ENCODE peak calls at places on chromosomes 2 and 18, in seven cellular contexts. One of them, this sample, is unnamed.

GRCh38 chr2:55097462-55098410 is 47.5 kb upstream of the RTN4 start:
- DNase-seq in mesendoderm: no peak
- DNase-seq in AG04449: no peak
- DNase-seq in stomach: no peak
- DNase-seq in Peyer's patch: no peak
- DNase-seq in IMR-90: no peak
- DNase-seq in left ventricle myocardium inferior: no peak
- DNase-seq in this sample: no peak

GRCh38 chr2:222734690-222735014 is 63.2 kb downstream of the MOGAT1 start:
- DNase-seq in mesendoderm: no peak
- DNase-seq in AG04449: no peak
- DNase-seq in stomach: no peak
- DNase-seq in Peyer's patch: no peak
- DNase-seq in IMR-90: no peak
- DNase-seq in left ventricle myocardium inferior: no peak
- DNase-seq in this sample: no peak

GRCh38 chr2:2013476-2013875 is 269.2 kb upstream of the PXDN start:
- DNase-seq in mesendoderm: no peak
- DNase-seq in AG04449: no peak
- DNase-seq in stomach: no peak
- DNase-seq in Peyer's patch: no peak
- DNase-seq in IMR-90: no peak
- DNase-seq in left ventricle myocardium inferior: no peak
- DNase-seq in this sample: no peak

GRCh38 chr2:20326163-20326780 is 24.4 kb downstream of the PUM2 start:
- DNase-seq in mesendoderm: peak; percentile 78
- DNase-seq in AG04449: no peak
- DNase-seq in stomach: peak; percentile 61
- DNase-seq in Peyer's patch: no peak
- DNase-seq in IMR-90: peak; percentile 68
- DNase-seq in left ventricle myocardium inferior: no peak
- DNase-seq in this sample: no peak

GRCh38 chr2:54306561-54306960 is 50.5 kb upstream of the TSPYL6 start:
- DNase-seq in mesendoderm: no peak
- DNase-seq in AG04449: no peak
- DNase-seq in stomach: no peak
- DNase-seq in Peyer's patch: no peak
- DNase-seq in IMR-90: peak; percentile 64
- DNase-seq in left ventricle myocardium inferior: no peak
- DNase-seq in this sample: no peak

GRCh38 chr2:84946204-84947009 is 24.6 kb upstream of the KCMF1 start:
- DNase-seq in mesendoderm: no peak
- DNase-seq in AG04449: no peak
- DNase-seq in stomach: peak; percentile 57
- DNase-seq in Peyer's patch: peak; percentile 83
- DNase-seq in IMR-90: peak; percentile 91
- DNase-seq in left ventricle myocardium inferior: no peak
- DNase-seq in this sample: peak; percentile 74

GRCh38 chr2:176080540-176081355 is 3.0 kb downstream of the EVX2 start:
- DNase-seq in mesendoderm: peak; percentile 31
- DNase-seq in AG04449: no peak
- DNase-seq in stomach: no peak
- DNase-seq in Peyer's patch: peak; percentile 64
- DNase-seq in IMR-90: no peak
- DNase-seq in left ventricle myocardium inferior: no peak
- DNase-seq in this sample: no peak

GRCh38 chr2:48249631-48250473 is 280.1 kb upstream of the STON1 start:
- DNase-seq in mesendoderm: no peak
- DNase-seq in AG04449: no peak
- DNase-seq in stomach: no peak
- DNase-seq in Peyer's patch: no peak
- DNase-seq in IMR-90: peak; percentile 64
- DNase-seq in left ventricle myocardium inferior: no peak
- DNase-seq in this sample: no peak

GRCh38 chr18:65439184-65439583 is 311.6 kb upstream of the CDH7 start:
- DNase-seq in mesendoderm: peak; percentile 17
- DNase-seq in AG04449: no peak
- DNase-seq in stomach: no peak
- DNase-seq in Peyer's patch: no peak
- DNase-seq in IMR-90: no peak
- DNase-seq in left ventricle myocardium inferior: no peak
- DNase-seq in this sample: no peak

GRCh38 chr2:21037671-21038108 is 6.2 kb downstream of the APOB start:
- DNase-seq in mesendoderm: no peak
- DNase-seq in AG04449: no peak
- DNase-seq in stomach: no peak
- DNase-seq in Peyer's patch: no peak
- DNase-seq in IMR-90: no peak
- DNase-seq in left ventricle myocardium inferior: no peak
- DNase-seq in this sample: no peak

GRCh38 chr18:25805323-25805722 is 285.1 kb downstream of the SS18 start:
- DNase-seq in mesendoderm: no peak
- DNase-seq in AG04449: peak; percentile 83
- DNase-seq in stomach: no peak
- DNase-seq in Peyer's patch: no peak
- DNase-seq in IMR-90: peak; percentile 89
- DNase-seq in left ventricle myocardium inferior: no peak
- DNase-seq in this sample: peak; percentile 97

GRCh38 chr2:58202409-58202808 is 38.7 kb downstream of the FANCL start:
- DNase-seq in mesendoderm: no peak
- DNase-seq in AG04449: no peak
- DNase-seq in stomach: no peak
- DNase-seq in Peyer's patch: no peak
- DNase-seq in IMR-90: no peak
- DNase-seq in left ventricle myocardium inferior: no peak
- DNase-seq in this sample: no peak

GRCh38 chr18:59273936-59274928 is 978 bp upstream of the RAX start:
- DNase-seq in mesendoderm: peak; percentile 37
- DNase-seq in AG04449: no peak
- DNase-seq in stomach: no peak
- DNase-seq in Peyer's patch: no peak
- DNase-seq in IMR-90: no peak
- DNase-seq in left ventricle myocardium inferior: no peak
- DNase-seq in this sample: no peak

GRCh38 chr2:43230481-43230880 is 4.1 kb upstream of the ZFP36L2 start:
- DNase-seq in mesendoderm: peak; percentile 74
- DNase-seq in AG04449: no peak
- DNase-seq in stomach: no peak
- DNase-seq in Peyer's patch: no peak
- DNase-seq in IMR-90: no peak
- DNase-seq in left ventricle myocardium inferior: no peak
- DNase-seq in this sample: no peak

GRCh38 chr2:55419514-55420243 is at the start of gene CCDC88A:
- DNase-seq in mesendoderm: peak; percentile 99
- DNase-seq in AG04449: peak; percentile 89
- DNase-seq in stomach: peak; percentile 92
- DNase-seq in Peyer's patch: peak; percentile 87
- DNase-seq in IMR-90: peak; percentile 97
- DNase-seq in left ventricle myocardium inferior: peak; percentile 98
- DNase-seq in this sample: peak; percentile 73

GRCh38 chr2:54454548-54454921 is 1.6 kb upstream of the SPTBN1 start:
- DNase-seq in mesendoderm: no peak
- DNase-seq in AG04449: no peak
- DNase-seq in stomach: no peak
- DNase-seq in Peyer's patch: no peak
- DNase-seq in IMR-90: no peak
- DNase-seq in left ventricle myocardium inferior: no peak
- DNase-seq in this sample: no peak

GRCh38 chr2:207871911-207872310 is 102.2 kb upstream of the FZD5 start:
- DNase-seq in mesendoderm: no peak
- DNase-seq in AG04449: no peak
- DNase-seq in stomach: no peak
- DNase-seq in Peyer's patch: no peak
- DNase-seq in IMR-90: no peak
- DNase-seq in left ventricle myocardium inferior: no peak
- DNase-seq in this sample: no peak

GRCh38 chr2:222294996-222295367 is 3.8 kb downstream of the PAX3 start:
- DNase-seq in mesendoderm: no peak
- DNase-seq in AG04449: no peak
- DNase-seq in stomach: no peak
- DNase-seq in Peyer's patch: no peak
- DNase-seq in IMR-90: no peak
- DNase-seq in left ventricle myocardium inferior: no peak
- DNase-seq in this sample: no peak

GRCh38 chr2:62705859-62706720 is 577 bp downstream of the EHBP1 start:
- DNase-seq in mesendoderm: peak; percentile 78
- DNase-seq in AG04449: no peak
- DNase-seq in stomach: peak; percentile 49
- DNase-seq in Peyer's patch: peak; percentile 80
- DNase-seq in IMR-90: peak; percentile 34
- DNase-seq in left ventricle myocardium inferior: peak; percentile 58
- DNase-seq in this sample: no peak

GRCh38 chr18:36451454-36452251 is 154.1 kb downstream of the FHOD3 start:
- DNase-seq in mesendoderm: no peak
- DNase-seq in AG04449: no peak
- DNase-seq in stomach: no peak
- DNase-seq in Peyer's patch: no peak
- DNase-seq in IMR-90: no peak
- DNase-seq in left ventricle myocardium inferior: no peak
- DNase-seq in this sample: no peak

GRCh38 chr2:216016581-216016980 is 3.2 kb upstream of the MREG start:
- DNase-seq in mesendoderm: no peak
- DNase-seq in AG04449: no peak
- DNase-seq in stomach: no peak
- DNase-seq in Peyer's patch: no peak
- DNase-seq in IMR-90: no peak
- DNase-seq in left ventricle myocardium inferior: no peak
- DNase-seq in this sample: no peak

GRCh38 chr2:174014021-174014698 is 49.0 kb upstream of the SP3 start:
- DNase-seq in mesendoderm: peak; percentile 30
- DNase-seq in AG04449: no peak
- DNase-seq in stomach: no peak
- DNase-seq in Peyer's patch: no peak
- DNase-seq in IMR-90: no peak
- DNase-seq in left ventricle myocardium inferior: no peak
- DNase-seq in this sample: no peak

GRCh38 chr2:174013310-174013751 is 48.2 kb upstream of the SP3 start:
- DNase-seq in mesendoderm: peak; percentile 61
- DNase-seq in AG04449: no peak
- DNase-seq in stomach: no peak
- DNase-seq in Peyer's patch: no peak
- DNase-seq in IMR-90: no peak
- DNase-seq in left ventricle myocardium inferior: peak; percentile 39
- DNase-seq in this sample: no peak

GRCh38 chr2:174011796-174012195 is 46.6 kb upstream of the SP3 start:
- DNase-seq in mesendoderm: no peak
- DNase-seq in AG04449: no peak
- DNase-seq in stomach: no peak
- DNase-seq in Peyer's patch: no peak
- DNase-seq in IMR-90: no peak
- DNase-seq in left ventricle myocardium inferior: no peak
- DNase-seq in this sample: no peak

GRCh38 chr2:174014699-174015070 is 49.5 kb upstream of the SP3 start:
- DNase-seq in mesendoderm: peak; percentile 77
- DNase-seq in AG04449: no peak
- DNase-seq in stomach: no peak
- DNase-seq in Peyer's patch: no peak
- DNase-seq in IMR-90: no peak
- DNase-seq in left ventricle myocardium inferior: no peak
- DNase-seq in this sample: no peak

GRCh38 chr2:174012347-174013309 is 47.5 kb upstream of the SP3 start:
- DNase-seq in mesendoderm: peak; percentile 83
- DNase-seq in AG04449: no peak
- DNase-seq in stomach: peak; percentile 63
- DNase-seq in Peyer's patch: peak; percentile 68
- DNase-seq in IMR-90: no peak
- DNase-seq in left ventricle myocardium inferior: peak; percentile 85
- DNase-seq in this sample: no peak
- H3K4me3 ChIP-seq in mesendoderm: no peak overlapping the region
- H3K4me3 ChIP-seq in AG04449: peak overlapping the region; percentile 43
- H3K4me3 ChIP-seq in stomach: peak overlapping the region; percentile 39
- H3K4me3 ChIP-seq in Peyer's patch: peak overlapping the region; percentile 41
- H3K4me3 ChIP-seq in IMR-90: peak overlapping the region; percentile 43
- H3K4me3 ChIP-seq in left ventricle myocardium inferior: peak overlapping the region; percentile 65
- H3K4me3 ChIP-seq in this sample: peak overlapping the region; percentile 37

GRCh38 chr2:232420073-232420454 is 13.4 kb downstream of the ALPG start:
- DNase-seq in mesendoderm: peak; percentile 33
- DNase-seq in AG04449: no peak
- DNase-seq in stomach: no peak
- DNase-seq in Peyer's patch: no peak
- DNase-seq in IMR-90: no peak
- DNase-seq in left ventricle myocardium inferior: no peak
- DNase-seq in this sample: no peak
- H3K4me3 ChIP-seq in mesendoderm: no peak overlapping the region
- H3K4me3 ChIP-seq in AG04449: no peak overlapping the region
- H3K4me3 ChIP-seq in stomach: peak overlapping the region; percentile 37
- H3K4me3 ChIP-seq in Peyer's patch: no peak overlapping the region
- H3K4me3 ChIP-seq in IMR-90: no peak overlapping the region
- H3K4me3 ChIP-seq in left ventricle myocardium inferior: peak overlapping the region; percentile 46
- H3K4me3 ChIP-seq in this sample: no peak overlapping the region

GRCh38 chr2:235492850-235493344 is 946 bp upstream of the AGAP1 start:
- DNase-seq in mesendoderm: peak; percentile 70
- DNase-seq in AG04449: no peak
- DNase-seq in stomach: no peak
- DNase-seq in Peyer's patch: no peak
- DNase-seq in IMR-90: no peak
- DNase-seq in left ventricle myocardium inferior: no peak
- DNase-seq in this sample: no peak
- H3K4me3 ChIP-seq in mesendoderm: no peak overlapping the region
- H3K4me3 ChIP-seq in AG04449: peak overlapping the region; percentile 73
- H3K4me3 ChIP-seq in stomach: peak overlapping the region; percentile 66
- H3K4me3 ChIP-seq in Peyer's patch: peak overlapping the region; percentile 39
- H3K4me3 ChIP-seq in IMR-90: peak overlapping the region; percentile 99
- H3K4me3 ChIP-seq in left ventricle myocardium inferior: peak overlapping the region; percentile 79
- H3K4me3 ChIP-seq in this sample: peak overlapping the region; percentile 47

GRCh38 chr2:76745605-76746004 is 776.6 kb downstream of the LRRTM4 start:
- DNase-seq in mesendoderm: no peak
- DNase-seq in AG04449: no peak
- DNase-seq in stomach: no peak
- DNase-seq in Peyer's patch: no peak
- DNase-seq in IMR-90: no peak
- DNase-seq in left ventricle myocardium inferior: no peak
- DNase-seq in this sample: no peak

GRCh38 chr2:76749858-76750257 is 772.3 kb downstream of the LRRTM4 start:
- DNase-seq in mesendoderm: no peak
- DNase-seq in AG04449: no peak
- DNase-seq in stomach: no peak
- DNase-seq in Peyer's patch: no peak
- DNase-seq in IMR-90: no peak
- DNase-seq in left ventricle myocardium inferior: no peak
- DNase-seq in this sample: no peak

DNA sequence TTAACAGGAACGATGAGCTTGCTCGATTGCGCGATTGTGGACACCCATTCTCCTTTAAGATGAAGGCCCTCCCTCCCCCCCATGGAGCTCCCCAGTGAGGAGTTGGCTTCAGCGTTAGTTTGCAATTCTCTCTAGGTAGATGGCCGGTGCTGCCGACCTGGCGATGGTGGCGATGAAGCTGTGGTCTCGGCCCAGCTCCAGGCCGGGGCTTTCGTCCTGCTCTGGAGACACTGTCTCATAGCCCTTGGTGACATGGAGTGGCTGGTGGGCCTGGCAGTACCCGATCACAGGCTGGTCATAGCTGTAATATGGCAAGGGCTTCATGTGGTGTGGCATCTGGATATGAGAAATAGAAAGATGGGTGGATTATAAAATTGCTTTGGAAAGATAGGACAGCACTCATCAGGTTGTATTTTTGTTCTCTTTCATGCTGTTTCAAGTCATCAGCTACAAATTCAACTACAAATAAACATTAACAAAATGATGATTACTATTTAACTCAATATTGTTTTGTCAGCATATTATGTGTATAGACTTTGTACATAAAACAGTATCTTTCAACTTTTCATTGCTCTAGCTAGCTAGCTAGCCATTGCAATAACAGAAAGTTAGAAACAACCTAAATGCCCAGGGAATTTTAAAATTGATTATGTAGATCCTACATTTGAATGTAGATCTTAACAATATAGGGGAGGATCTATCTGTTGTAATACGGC is 773.4 kb downstream of the LRRTM4 start:
- DNase-seq in mesendoderm: no peak
- DNase-seq in AG04449: no peak
- DNase-seq in stomach: no peak
- DNase-seq in Peyer's patch: no peak
- DNase-seq in IMR-90: no peak
- DNase-seq in left ventricle myocardium inferior: no peak
- DNase-seq in this sample: no peak
- H3K4me3 ChIP-seq in mesendoderm: no peak overlapping the region
- H3K4me3 ChIP-seq in AG04449: no peak overlapping the region
- H3K4me3 ChIP-seq in stomach: no peak overlapping the region
- H3K4me3 ChIP-seq in Peyer's patch: no peak overlapping the region
- H3K4me3 ChIP-seq in IMR-90: no peak overlapping the region
- H3K4me3 ChIP-seq in left ventricle myocardium inferior: no peak overlapping the region
- H3K4me3 ChIP-seq in this sample: no peak overlapping the region

This sample was measured in BJ.